ENCODE peak calls at places on chromosomes 6 and 20, in ten cellular contexts. L is lower lobe of right lung; X is GM23248; T is SJSA1; H is CD4-positive, alpha-beta T cell; B is IMR-90; E is tibial artery; M is mesendoderm; R is aorta; I is astrocyte. W is an unnamed sample.

GRCh38 chr6:29702519-29703103 is 20.6 kb upstream of the HLA-F start:
- DNase-seq in E (no peak), X (peak), M (peak), R (peak), L (peak), H (peak), I (no peak), B (no peak), T (peak), W (peak)

GRCh38 chr6:30781362-30781696 is 37.0 kb upstream of the IER3 start:
- DNase-seq in R (no peak), B (no peak), E (no peak), M (no peak), L (no peak), T (no peak), I (no peak), X (no peak), H (no peak), W (no peak)

GRCh38 chr6:40918035-40918651 is 120.9 kb downstream of the UNC5CL start:
- DNase-seq in X (no peak), B (no peak), L (no peak), M (no peak), T (no peak), E (no peak), H (no peak), R (no peak), I (no peak), W (no peak)

GRCh38 chr6:11413728-11414127 is 123.8 kb upstream of the TMEM170B start:
- DNase-seq in R (no peak), L (no peak), T (no peak), X (peak), E (no peak), H (no peak), I (peak), B (peak), M (no peak), W (no peak)

GRCh38 chr6:41648921-41649320 is 10.7 kb downstream of the MDFI start:
- DNase-seq in M (no peak), T (no peak), H (no peak), X (no peak), I (no peak), B (no peak), E (peak), L (peak), R (no peak), W (no peak)

GRCh38 chr6:354631-355280 is 36.8 kb upstream of the IRF4 start:
- DNase-seq in L (peak), M (no peak), I (no peak), B (no peak), R (no peak), T (no peak), X (no peak), E (no peak), H (no peak), W (no peak)

GRCh38 chr6:73798592-73798991 is 102.6 kb downstream of the CD109 start:
- DNase-seq in E (peak), X (peak), I (peak), M (peak), L (no peak), T (peak), R (no peak), H (no peak), B (peak), W (peak)

GRCh38 chr20:36154696-36155628 is at the start of gene EPB41L1:
- DNase-seq in E (peak), I (no peak), T (no peak), M (peak), H (no peak), R (no peak), B (no peak), L (peak), X (peak), W (no peak)

GRCh38 chr20:5369622-5370021 is 52.9 kb upstream of the PROKR2 start:
- DNase-seq in E (no peak), R (no peak), H (no peak), M (no peak), B (no peak), X (no peak), L (no peak), I (no peak), T (no peak), W (no peak)

GRCh38 chr6:99512033-99512432 is 3.2 kb downstream of the USP45 start:
- DNase-seq in T (no peak), L (no peak), R (no peak), H (no peak), B (peak), E (no peak), M (no peak), I (peak), X (no peak), W (no peak)

GRCh38 chr6:30819287-30819917 is 64.9 kb upstream of the DDR1 start:
- DNase-seq in L (no peak), M (peak), X (peak), I (peak), B (peak), E (no peak), H (no peak), R (no peak), T (no peak), W (no peak)

GRCh38 chr20:36575066-36575743 is 1.8 kb downstream of the TGIF2 start:
- DNase-seq in I (peak), R (peak), H (no peak), L (peak), T (peak), M (peak), X (peak), B (peak), E (peak), W (no peak)

GRCh38 chr6:163766936-163767335 is 352.4 kb downstream of the QKI start:
- DNase-seq in T (no peak), R (no peak), L (no peak), M (no peak), E (no peak), I (no peak), X (no peak), B (no peak), H (no peak), W (no peak)

GRCh38 chr6:78059171-78059570 is 406.3 kb downstream of the MEI4 start:
- DNase-seq in X (no peak), R (no peak), H (no peak), B (no peak), L (no peak), E (no peak), I (no peak), M (no peak), T (no peak), W (no peak)
- H3K27ac ChIP-seq in X (no peak), R (no peak), H (no peak), B (no peak), L (no peak), E (no peak), I (no peak), M (no peak), T (no peak), W (no peak)

DNA sequence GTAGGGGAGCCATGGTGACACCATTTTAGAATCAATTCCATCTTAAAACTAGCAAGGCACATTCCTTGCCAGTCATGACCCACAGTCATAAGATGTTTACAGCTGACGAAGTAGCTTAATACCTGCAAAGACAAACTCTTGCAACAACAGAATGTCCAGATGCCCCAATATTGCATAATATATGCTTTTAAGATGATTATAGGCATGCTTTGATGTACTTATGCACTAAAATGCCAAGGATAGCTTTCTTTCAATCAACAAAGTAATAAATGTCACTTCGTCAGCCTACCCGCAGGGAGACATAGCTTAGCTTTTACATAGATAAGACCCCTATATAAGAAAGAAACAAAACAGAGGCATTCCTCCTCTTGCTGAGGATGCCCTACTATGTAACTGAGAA is 26.7 kb downstream of the ACSS1 start:
- DNase-seq in E (no peak), B (no peak), H (no peak), M (no peak), T (no peak), L (no peak), R (no peak), I (no peak), X (no peak), W (no peak)
- H3K27ac ChIP-seq in E (no peak), B (no peak), H (no peak), M (no peak), T (no peak), L (no peak), R (no peak), I (no peak), X (no peak), W (peak)

GRCh38 chr6:169455470-169455869 is 201.8 kb upstream of the THBS2 start:
- DNase-seq in H (no peak), I (no peak), X (no peak), R (no peak), L (no peak), T (no peak), B (no peak), M (no peak), E (no peak), W (no peak)
- H3K27ac ChIP-seq in H (no peak), I (no peak), X (no peak), R (no peak), L (no peak), T (no peak), B (peak), M (no peak), E (no peak), W (no peak)

GRCh38 chr6:125944896-125945295 is 11.7 kb upstream of the HINT3 start:
- DNase-seq in E (no peak), M (no peak), I (no peak), T (no peak), L (no peak), H (no peak), X (no peak), B (no peak), R (no peak), W (no peak)

GRCh38 chr6:125947581-125947980 is 9.0 kb upstream of the HINT3 start:
- DNase-seq in B (peak), H (no peak), L (peak), T (no peak), R (no peak), X (peak), E (no peak), M (no peak), I (peak), W (no peak)

GRCh38 chr6:125943528-125944433 is 12.8 kb upstream of the HINT3 start:
- DNase-seq in I (no peak), B (no peak), L (no peak), H (no peak), X (no peak), T (no peak), E (no peak), M (no peak), R (no peak), W (no peak)

GRCh38 chr6:125944434-125944816 is 12.1 kb upstream of the HINT3 start:
- DNase-seq in B (peak), M (no peak), T (peak), R (peak), L (peak), E (peak), I (peak), H (no peak), X (peak), W (peak)

GRCh38 chr6:125945378-125946141 is 11.0 kb upstream of the HINT3 start:
- DNase-seq in M (peak), R (no peak), I (peak), E (no peak), T (no peak), L (no peak), X (peak), B (peak), H (no peak), W (no peak)
- H3K27ac ChIP-seq in M (no peak), R (no peak), I (peak), E (peak), T (peak), L (peak), X (peak), B (peak), H (no peak), W (no peak)

W was measured in caudate nucleus.